ENCODE peak calls at places on chromosomes 6 and 20, in nine cellular contexts. N is foreskin fibroblast, I is fibroblast of villous mesenchyme, P is ovary, K is lower lobe of right lung, Z is tibial nerve, B is brain microvascular endothelial cell, J is upper lobe of right lung, F is SK-N-SH. Q is an unnamed sample.
A peak's percentile ranks its signal among the peaks of the same experiment; 100 is the strongest.

GRCh38 chr6:41728073-41728936 is 7.1 kb downstream of the TFEB start:
- DNase-seq in B (no peak), N (no peak), J (no peak), K (peak; percentile 49), I (no peak), Z (no peak), P (no peak), F (no peak), Q (no peak)

GRCh38 chr6:138157986-138158638 is 3.6 kb upstream of the ARFGEF3 start:
- DNase-seq in I (no peak), K (no peak), Z (no peak), N (no peak), J (no peak), F (no peak), P (no peak), B (peak; percentile 16), Q (no peak)

GRCh38 chr6:128599036-128599435 is 78.6 kb upstream of the PTPRK start:
- DNase-seq in Z (no peak), F (no peak), P (no peak), I (no peak), B (no peak), J (no peak), K (no peak), N (peak; percentile 15), Q (no peak)

GRCh38 chr20:47606414-47607207 is 104.9 kb downstream of the NCOA3 start:
- DNase-seq in N (no peak), F (no peak), P (no peak), I (no peak), B (no peak), K (no peak), Z (no peak), J (no peak), Q (no peak)

GRCh38 chr6:28907394-28907793 is 16.4 kb downstream of the TRIM27 start:
- DNase-seq in I (peak; percentile 62), Z (no peak), P (no peak), K (no peak), J (no peak), N (peak; percentile 60), B (peak; percentile 89), F (no peak), Q (peak; percentile 67)

GRCh38 chr20:13325033-13325432 is 104.0 kb downstream of the ISM1 start:
- DNase-seq in N (peak; percentile 62), Z (no peak), I (peak; percentile 59), P (no peak), F (peak; percentile 38), K (no peak), J (no peak), B (peak; percentile 44), Q (peak; percentile 40)

GRCh38 chr6:66307490-66307889 is 600.5 kb upstream of the EYS start:
- DNase-seq in P (no peak), Z (no peak), N (peak; percentile 9), J (no peak), B (no peak), I (no peak), F (no peak), K (no peak), Q (no peak)

GRCh38 chr20:63502671-63503172 is 3.8 kb upstream of the EEF1A2 start:
- DNase-seq in F (peak; percentile 92), B (no peak), P (no peak), N (no peak), J (no peak), Z (no peak), K (peak; percentile 25), I (no peak), Q (no peak)

GRCh38 chr6:159594106-159594749 is 98.8 kb downstream of the SOD2 start:
- DNase-seq in N (peak; percentile 86), Z (no peak), F (no peak), P (no peak), J (no peak), I (peak; percentile 25), K (no peak), B (peak; percentile 55), Q (peak; percentile 5)

GRCh38 chr6:117414770-117415169 is 11.0 kb downstream of the ROS1 start:
- DNase-seq in J (no peak), N (peak; percentile 25), B (no peak), Z (no peak), F (no peak), I (no peak), K (no peak), P (no peak), Q (no peak)

GRCh38 chr20:10445758-10446157 is 10.7 kb downstream of the SLX4IP start:
- DNase-seq in F (no peak), K (no peak), P (no peak), B (no peak), J (no peak), Z (no peak), N (no peak), I (no peak), Q (no peak)

GRCh38 chr6:45438849-45439406 is 61.2 kb upstream of the SUPT3H start:
- DNase-seq in J (no peak), F (no peak), P (no peak), Z (no peak), K (no peak), N (peak; percentile 93), B (peak; percentile 67), I (peak; percentile 86), Q (peak; percentile 90)
- H3K4me3 ChIP-seq in J (no peak overlapping the region), F (no peak overlapping the region), P (no peak overlapping the region), Z (no peak overlapping the region), K (no peak overlapping the region), N (no peak overlapping the region), B (no peak overlapping the region), I (no peak overlapping the region), Q (no peak overlapping the region)

GRCh38 chr20:4090756-4091331 is 75.5 kb upstream of the RNF24 start:
- DNase-seq in Z (no peak), P (no peak), I (peak; percentile 67), J (no peak), F (no peak), N (peak; percentile 79), B (peak; percentile 84), K (no peak), Q (peak; percentile 44)
- TF ChIP-seq CTCF in Z (no peak), P (no peak), I (no peak), J (no peak), F (no peak), N (no peak), B (peak; percentile 17), K (no peak), Q (no peak)

DNA sequence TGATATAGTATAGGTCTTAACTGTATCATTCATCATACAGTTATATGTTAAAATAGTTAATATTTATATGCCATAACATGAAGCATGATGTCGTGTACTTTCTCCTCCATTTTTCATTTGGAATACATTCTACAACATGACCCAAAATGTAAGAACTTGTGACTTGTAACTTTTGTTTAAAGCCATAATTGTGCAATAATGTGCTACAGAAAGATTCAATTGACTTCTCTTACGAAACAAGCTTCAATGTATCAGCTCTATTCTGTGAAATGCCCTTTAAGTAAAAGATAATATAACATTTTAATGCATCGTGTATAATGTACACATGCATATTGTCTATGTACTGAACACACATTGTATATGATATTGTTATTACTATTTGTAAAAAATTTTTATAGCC is 76.7 kb upstream of the FABP7 start:
- DNase-seq in P (no peak), N (peak; percentile 6), I (peak; percentile 10), B (no peak), Z (no peak), F (no peak), K (no peak), J (no peak), Q (peak; percentile 13)
- H3K4me3 ChIP-seq in P (no peak overlapping the region), N (no peak overlapping the region), I (no peak overlapping the region), B (no peak overlapping the region), Z (no peak overlapping the region), F (no peak overlapping the region), K (no peak overlapping the region), J (no peak overlapping the region), Q (no peak overlapping the region)

DNA sequence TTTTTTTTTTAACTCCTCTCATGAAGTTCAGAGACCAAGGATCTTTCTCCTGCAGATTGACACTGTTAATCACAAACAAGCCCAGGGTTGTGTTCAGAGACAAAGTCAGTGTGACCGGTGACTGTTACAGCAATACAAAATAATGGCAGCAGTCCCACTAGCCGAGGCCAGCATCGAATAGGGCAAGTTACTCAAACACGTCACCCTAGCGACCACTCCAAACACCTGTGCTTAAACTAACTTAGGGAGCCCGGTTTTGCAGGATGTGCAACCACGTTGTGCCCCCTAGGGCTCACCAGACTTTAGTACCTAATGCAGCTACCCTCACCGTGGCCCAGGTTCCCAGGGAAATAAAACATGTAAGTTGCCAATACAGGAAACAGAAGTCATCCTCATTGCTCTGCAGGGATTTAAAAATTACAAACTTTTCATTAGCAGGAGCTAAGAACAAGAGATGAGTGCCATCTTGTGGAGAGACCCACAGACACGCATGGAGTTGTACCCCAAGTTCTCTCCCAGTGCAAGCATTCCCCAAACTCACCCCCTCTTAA is 38.1 kb downstream of the FAM50B start:
- DNase-seq in K (no peak), N (peak; percentile 71), P (no peak), Z (peak; percentile 48), F (no peak), B (peak; percentile 10), J (no peak), I (peak; percentile 61), Q (peak; percentile 49)
- TF ChIP-seq CTCF in K (peak; percentile 51), N (peak; percentile 59), P (no peak), Z (no peak), F (peak; percentile 63), B (peak; percentile 62), J (peak; percentile 50), I (peak; percentile 61), Q (peak; percentile 58)

DNA sequence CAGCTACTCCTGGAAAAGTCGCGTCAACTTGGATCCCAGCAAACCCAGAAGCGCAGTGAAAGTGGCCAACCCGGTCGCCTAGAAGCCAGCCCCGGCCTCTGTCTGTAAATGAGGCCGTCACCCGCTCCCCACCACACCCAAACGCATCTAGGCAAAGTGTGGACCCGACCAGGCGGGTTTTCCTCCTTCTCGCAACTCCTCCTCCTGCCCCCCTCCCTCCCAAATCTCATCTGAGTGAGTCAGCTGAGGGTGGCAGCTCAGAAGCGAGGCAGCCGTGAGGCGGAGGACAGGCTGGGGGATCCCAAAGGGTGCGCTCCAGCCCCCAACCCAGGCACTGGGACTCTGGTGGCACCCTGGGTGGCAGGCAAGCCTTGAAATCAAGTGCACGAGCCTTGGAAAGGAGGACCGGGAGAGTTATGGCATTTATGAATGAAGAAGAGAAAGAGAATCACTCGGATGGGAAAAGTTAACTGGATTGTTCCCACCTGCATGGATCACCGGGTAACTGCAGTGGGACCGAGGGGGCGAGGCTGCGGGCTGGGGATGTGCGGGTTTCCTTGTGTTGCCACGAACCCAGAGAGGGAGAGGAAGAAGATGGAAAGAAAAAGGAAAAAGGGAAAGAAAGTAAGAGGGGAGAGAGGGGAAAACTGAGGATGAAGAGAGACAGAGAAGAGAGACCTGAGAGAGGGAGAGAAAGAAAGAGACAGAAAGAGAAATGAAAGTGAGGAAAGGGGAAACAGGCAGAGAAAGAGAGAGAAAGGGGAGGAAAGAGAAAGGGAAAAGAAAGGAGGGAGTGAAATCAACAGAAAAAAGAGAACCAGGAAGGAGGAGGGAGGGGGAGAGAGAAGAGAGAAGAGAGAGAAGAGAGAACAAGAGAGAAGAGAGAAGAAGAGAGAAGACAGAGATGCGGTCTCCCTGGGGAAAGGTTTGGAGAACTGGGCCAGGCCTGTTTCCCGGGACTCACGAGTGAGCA is at the start of gene APCDD1L:
- DNase-seq in B (no peak), F (no peak), K (no peak), P (no peak), I (peak; percentile 31), Z (no peak), N (peak; percentile 60), J (no peak), Q (peak; percentile 80)
- H3K4me3 ChIP-seq in B (peak within 1 kb of the TSS; percentile 66), F (no peak within 1 kb of the TSS), K (no peak within 1 kb of the TSS), P (no peak within 1 kb of the TSS), I (peak within 1 kb of the TSS; percentile 50), Z (peak within 1 kb of the TSS; percentile 27), N (peak within 1 kb of the TSS; percentile 61), J (no peak within 1 kb of the TSS), Q (peak within 1 kb of the TSS; percentile 34)

Q was measured in epithelial cell of esophagus.